ENCODE peak calls at places on chromosomes 16 and 17, in eight cellular contexts. J is AG04450, B is fibroblast of pulmonary artery, U is progenitor cell of endocrine pancreas, R is lung, P is HFFc6, K is psoas muscle, S is esophagus muscularis mucosa. C is an unnamed sample.

GRCh38 chr17:37301288-37301687 is 74.5 kb upstream of the C17orf78 start:
- DNase-seq in R (no peak), K (no peak), B (peak), S (no peak), J (no peak), U (no peak), P (no peak), C (no peak)

GRCh38 chr16:58077796-58078195 is 51.4 kb downstream of the CFAP20 start:
- DNase-seq in U (no peak), P (no peak), R (no peak), J (no peak), S (no peak), B (no peak), K (no peak), C (no peak)

GRCh38 chr16:66653581-66654350 is 42.8 kb downstream of the CMTM4 start:
- DNase-seq in B (peak), K (no peak), P (no peak), J (no peak), U (no peak), S (no peak), R (no peak), C (no peak)

GRCh38 chr17:66727634-66728570 is 107.0 kb upstream of the CACNG5 start:
- DNase-seq in K (peak), U (peak), P (peak), B (peak), R (peak), S (no peak), J (no peak), C (no peak)

GRCh38 chr17:49596613-49597244 is 21.1 kb downstream of the NXPH3 start:
- DNase-seq in B (no peak), J (no peak), S (no peak), P (no peak), U (no peak), R (no peak), K (no peak), C (no peak)

GRCh38 chr16:63904930-63905329 is 1216.9 kb downstream of the CDH11 start:
- DNase-seq in B (no peak), S (no peak), P (no peak), R (no peak), K (peak), U (no peak), J (no peak), C (no peak)

GRCh38 chr17:8556074-8556473 is 74.5 kb downstream of the MYH10 start:
- DNase-seq in S (no peak), B (peak), J (no peak), U (no peak), R (no peak), K (no peak), P (no peak), C (no peak)

GRCh38 chr16:21162661-21163151 is 4.2 kb downstream of the LDAF1 start:
- DNase-seq in B (peak), U (no peak), R (no peak), K (peak), P (no peak), S (no peak), J (no peak), C (no peak)

GRCh38 chr17:5118219-5118618 is 2.4 kb downstream of the USP6 start:
- DNase-seq in P (no peak), R (no peak), B (no peak), K (no peak), U (no peak), J (no peak), S (no peak), C (peak)

GRCh38 chr17:42422412-42422957 is 571 bp downstream of the CAVIN1 start:
- DNase-seq in S (no peak), U (no peak), P (no peak), R (no peak), J (no peak), K (peak), B (no peak), C (no peak)

GRCh38 chr16:72493681-72494415 is 321.9 kb upstream of the PMFBP1 start:
- DNase-seq in P (peak), R (no peak), J (peak), B (peak), U (no peak), S (no peak), K (no peak), C (no peak)

GRCh38 chr17:2755941-2756724 is 6.7 kb upstream of the CCDC92B start:
- DNase-seq in B (no peak), R (no peak), K (no peak), U (peak), J (no peak), S (no peak), P (no peak), C (no peak)

GRCh38 chr16:71542377-71542776 is 16.2 kb downstream of the CHST4 start:
- DNase-seq in K (no peak), B (peak), R (peak), S (no peak), U (peak), J (no peak), P (no peak), C (no peak)

GRCh38 chr17:292531-293382 is 59.9 kb downstream of the RPH3AL start:
- DNase-seq in J (no peak), S (no peak), K (peak), B (no peak), R (no peak), U (no peak), P (no peak), C (peak)

GRCh38 chr17:43768382-43768781 is 9.8 kb upstream of the SOST start:
- DNase-seq in K (no peak), P (no peak), S (no peak), J (no peak), R (peak), U (no peak), B (no peak), C (no peak)

GRCh38 chr17:48003686-48004120 is 32.8 kb downstream of the CDK5RAP3 start:
- DNase-seq in R (no peak), B (no peak), P (no peak), U (no peak), S (no peak), J (no peak), K (no peak), C (no peak)

GRCh38 chr16:46688101-46688656 is 799 bp downstream of the VPS35 start:
- DNase-seq in R (peak), U (no peak), P (peak), K (peak), B (peak), J (no peak), S (no peak), C (no peak)

GRCh38 chr16:12971216-12971615 is 69.8 kb downstream of the SHISA9 start:
- DNase-seq in K (no peak), U (no peak), R (no peak), P (peak), B (no peak), J (no peak), S (no peak), C (no peak)

GRCh38 chr16:23408242-23409201 is 44.5 kb downstream of the COG7 start:
- DNase-seq in K (peak), R (no peak), J (no peak), B (peak), U (no peak), P (peak), S (no peak), C (no peak)

GRCh38 chr16:81181013-81181720 is 57.3 kb upstream of the BCO1 start:
- DNase-seq in S (peak), J (peak), B (peak), U (peak), K (peak), R (peak), P (peak), C (no peak)

GRCh38 chr16:17070882-17071592 is 399.7 kb downstream of the XYLT1 start:
- DNase-seq in B (no peak), J (no peak), R (no peak), S (no peak), P (no peak), K (no peak), U (no peak), C (no peak)

GRCh38 chr17:80891096-80892018 is 100.3 kb upstream of the CHMP6 start:
- DNase-seq in R (no peak), J (peak), K (peak), U (no peak), B (peak), S (no peak), P (peak), C (peak)
- TF ChIP-seq CTCF in R (no peak), J (no peak), K (no peak), U (no peak), B (no peak), S (peak), P (peak), C (peak)

GRCh38 chr16:14649816-14650215 is 17.1 kb downstream of the BFAR start:
- DNase-seq in B (no peak), S (no peak), P (no peak), K (no peak), J (no peak), U (no peak), R (no peak), C (no peak)
- TF ChIP-seq CTCF in B (no peak), S (no peak), P (no peak), K (no peak), J (no peak), U (no peak), R (no peak), C (no peak)

GRCh38 chr16:67886387-67886786 is 1.7 kb downstream of the NRN1L start:
- DNase-seq in B (no peak), J (no peak), R (peak), P (no peak), S (no peak), K (no peak), U (no peak), C (no peak)
- TF ChIP-seq CTCF in B (no peak), J (no peak), R (no peak), P (no peak), S (no peak), K (no peak), U (no peak), C (no peak)

GRCh38 chr17:82649501-82650261 is 1.4 kb upstream of the WDR45B start:
- DNase-seq in P (no peak), K (no peak), J (no peak), R (no peak), B (no peak), S (no peak), U (no peak), C (no peak)

GRCh38 chr17:82648761-82649474 is 674 bp upstream of the WDR45B start:
- DNase-seq in U (peak), J (no peak), S (no peak), B (no peak), R (peak), P (no peak), K (peak), C (no peak)

GRCh38 chr17:82645516-82645915 is 2.7 kb downstream of the WDR45B start:
- DNase-seq in R (no peak), P (no peak), B (no peak), S (no peak), U (no peak), J (no peak), K (no peak), C (no peak)

GRCh38 chr17:82648165-82648668 is at the start of gene WDR45B:
- DNase-seq in S (peak), P (peak), R (peak), K (peak), J (peak), U (peak), B (peak), C (no peak)

GRCh38 chr17:82647593-82648164 is 565 bp downstream of the WDR45B start:
- DNase-seq in U (peak), P (no peak), K (peak), S (no peak), R (peak), B (no peak), J (no peak), C (no peak)
- TF ChIP-seq CTCF in U (peak), P (no peak), K (no peak), S (peak), R (no peak), B (no peak), J (peak), C (peak)

DNA sequence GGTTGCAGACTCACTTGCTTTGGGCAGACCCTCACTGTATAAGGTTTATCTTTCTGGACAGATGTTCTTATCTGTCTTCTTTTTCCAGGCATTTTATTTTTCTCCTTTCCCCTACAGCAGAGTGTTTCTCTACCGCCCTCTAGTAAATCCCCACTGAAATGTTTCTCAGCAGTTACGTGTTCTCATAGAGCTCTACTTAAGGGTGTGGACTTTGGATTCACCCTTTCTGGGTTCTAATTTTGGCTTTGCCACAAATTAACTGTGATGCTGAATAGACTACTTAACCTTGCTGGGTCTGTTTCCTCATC is 2.0 kb downstream of the ADAT1 start:
- DNase-seq in K (no peak), R (no peak), B (peak), J (no peak), S (no peak), U (no peak), P (peak), C (no peak)
- TF ChIP-seq CTCF in K (peak), R (no peak), B (peak), J (peak), S (peak), U (peak), P (peak), C (peak)

C was measured in chondrocyte.